ENCODE peak calls at places on chromosomes 6 and 20, in seven cellular contexts. Y is lower leg skin, X is IMR-90, U is adrenal gland, V is breast epithelium, I is GM12891, K is H54. Z is an unnamed sample.

GRCh38 chr6:130962951-130963350 is 100.1 kb downstream of the EPB41L2 start:
- DNase-seq in U (no peak), Y (no peak), K (no peak), I (no peak), X (no peak), V (no peak), Z (no peak)

GRCh38 chr20:58243653-58244410 is 15.4 kb upstream of the ANKRD60 start:
- DNase-seq in I (no peak), U (no peak), V (no peak), X (peak; percentile 60), K (no peak), Y (peak; percentile 31), Z (no peak)

GRCh38 chr6:1424306-1424927 is 35.0 kb downstream of the FOXF2 start:
- DNase-seq in U (peak; percentile 64), V (no peak), Y (no peak), X (peak; percentile 77), I (peak; percentile 39), K (peak; percentile 53), Z (peak; percentile 13)

GRCh38 chr6:100346828-100347227 is 117.9 kb downstream of the SIM1 start:
- DNase-seq in I (no peak), U (no peak), X (peak; percentile 76), V (no peak), Y (no peak), K (no peak), Z (no peak)

GRCh38 chr6:112466378-112467151 is 119.4 kb downstream of the RFPL4B start:
- DNase-seq in Y (no peak), X (peak; percentile 69), V (no peak), K (no peak), U (no peak), I (no peak), Z (no peak)

GRCh38 chr6:3211681-3212080 is 15.8 kb downstream of the TUBB2B start:
- DNase-seq in I (no peak), X (no peak), Y (peak; percentile 77), U (no peak), V (peak; percentile 88), K (peak; percentile 73), Z (no peak)

GRCh38 chr20:51529758-51530157 is 12.8 kb downstream of the NFATC2 start:
- DNase-seq in U (no peak), V (no peak), Y (no peak), I (no peak), X (peak; percentile 61), K (no peak), Z (peak; percentile 19)

GRCh38 chr20:51800769-51801219 is 1.5 kb downstream of the SALL4 start:
- DNase-seq in X (no peak), Y (no peak), U (no peak), K (no peak), V (no peak), I (no peak), Z (peak; percentile 56)

GRCh38 chr20:64110411-64111068 is 3.2 kb upstream of the NPBWR2 start:
- DNase-seq in V (peak; percentile 13), U (no peak), X (no peak), I (no peak), Y (peak; percentile 54), K (no peak), Z (no peak)

GRCh38 chr6:106913676-106914280 is 60.8 kb downstream of the CD24 start:
- DNase-seq in U (no peak), V (no peak), X (no peak), I (peak; percentile 5), Y (no peak), K (no peak), Z (no peak)

GRCh38 chr6:1162367-1163275 is 149.3 kb upstream of the FOXQ1 start:
- DNase-seq in Y (no peak), K (no peak), U (no peak), I (no peak), V (no peak), X (peak; percentile 4), Z (no peak)

GRCh38 chr6:106417572-106418147 is 57.1 kb downstream of the CRYBG1 start:
- DNase-seq in I (no peak), U (no peak), K (no peak), X (no peak), Y (no peak), V (no peak), Z (no peak)

GRCh38 chr6:163892814-163893561 is 478.5 kb downstream of the QKI start:
- DNase-seq in Y (no peak), X (no peak), U (no peak), K (no peak), I (no peak), V (no peak), Z (no peak)

GRCh38 chr6:62150048-62150663 is 135.9 kb downstream of the KHDRBS2 start:
- DNase-seq in Y (no peak), I (no peak), U (peak; percentile 63), K (no peak), X (peak; percentile 0), V (no peak), Z (peak; percentile 45)

GRCh38 chr20:62805365-62805710 is 703 bp downstream of the OGFR start:
- DNase-seq in K (no peak), Y (no peak), V (no peak), X (no peak), U (peak; percentile 50), I (no peak), Z (peak; percentile 34)

GRCh38 chr6:119979862-119980261 is 630.3 kb upstream of the MAN1A1 start:
- DNase-seq in U (no peak), V (no peak), K (no peak), Y (no peak), X (peak; percentile 2), I (no peak), Z (peak; percentile 9)

GRCh38 chr20:17608701-17609497 is 39.0 kb downstream of the DSTN start:
- DNase-seq in U (no peak), V (no peak), Y (no peak), X (no peak), I (no peak), K (no peak), Z (no peak)

GRCh38 chr6:147204060-147204785 is at the start of gene STXBP5:
- DNase-seq in V (peak; percentile 44), K (no peak), X (peak; percentile 47), U (peak; percentile 64), I (peak; percentile 9), Y (peak; percentile 93), Z (peak; percentile 63)

GRCh38 chr20:33667245-33668086 is 723 bp downstream of the ACTL10 start:
- DNase-seq in K (no peak), X (peak; percentile 54), I (peak; percentile 83), U (peak; percentile 75), Y (peak; percentile 93), V (peak; percentile 68), Z (peak; percentile 86)

GRCh38 chr6:49151461-49151860 is 311.6 kb downstream of the MMUT start:
- DNase-seq in Y (no peak), V (no peak), K (no peak), X (peak; percentile 9), I (no peak), U (no peak), Z (no peak)

GRCh38 chr6:119034827-119035458 is 43.5 kb downstream of the FAM184A start:
- DNase-seq in X (no peak), U (no peak), I (no peak), K (no peak), V (no peak), Y (no peak), Z (no peak)

GRCh38 chr20:49583343-49583668 is 15.4 kb upstream of the PTGIS start:
- DNase-seq in V (no peak), I (no peak), U (no peak), X (no peak), Y (no peak), K (no peak), Z (no peak)

GRCh38 chr20:49585585-49586245 is 17.8 kb upstream of the PTGIS start:
- DNase-seq in Y (no peak), X (no peak), K (no peak), V (no peak), I (no peak), U (no peak), Z (no peak)

GRCh38 chr20:49584418-49585382 is 16.8 kb upstream of the PTGIS start:
- DNase-seq in U (no peak), K (no peak), X (no peak), V (no peak), I (no peak), Y (no peak), Z (no peak)

GRCh38 chr20:49582413-49583334 is 14.7 kb upstream of the PTGIS start:
- DNase-seq in X (no peak), V (no peak), Y (no peak), U (no peak), K (no peak), I (no peak), Z (no peak)

DNA sequence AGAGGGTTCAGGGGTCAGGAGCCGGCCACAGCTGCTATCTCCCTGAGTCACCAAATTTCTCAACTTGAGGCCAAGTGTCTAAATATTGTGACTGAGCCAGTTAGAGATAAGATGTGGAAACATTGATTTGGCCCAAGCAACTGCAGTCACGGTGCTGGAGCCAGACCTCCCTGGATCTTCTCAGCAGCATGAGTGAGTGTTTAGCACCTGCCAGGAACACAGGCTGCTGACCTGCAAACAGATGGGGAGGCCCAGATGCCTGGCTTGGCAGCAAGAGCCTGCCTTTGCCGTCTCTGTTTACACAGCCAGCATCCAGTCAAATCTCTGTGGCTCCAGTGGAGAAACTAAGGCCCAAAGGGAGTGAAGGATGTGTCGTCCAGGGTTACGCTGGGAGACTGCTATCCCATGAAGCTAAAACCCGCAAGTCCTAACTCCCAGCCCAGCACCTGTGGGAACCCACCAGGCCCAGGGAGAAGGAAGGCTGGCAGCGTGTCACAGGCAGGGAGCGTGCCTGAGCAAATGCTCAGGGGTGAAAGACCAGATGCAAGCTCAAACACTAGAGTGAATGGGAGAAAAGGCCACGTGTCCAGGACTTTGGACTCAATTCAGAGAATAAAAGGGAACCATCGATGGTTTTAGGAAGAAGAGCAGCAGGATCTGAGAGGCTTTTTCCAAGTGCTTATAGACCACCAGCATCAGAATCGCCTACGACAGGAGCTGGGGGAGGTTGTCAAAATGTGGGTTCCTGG is 15.9 kb upstream of the PTGIS start:
- DNase-seq in U (peak; percentile 72), X (peak; percentile 95), I (no peak), V (peak; percentile 48), K (peak; percentile 35), Y (peak; percentile 89), Z (peak; percentile 36)
- TF ChIP-seq POLR2A in U (no peak), X (no peak), I (no peak), V (no peak), K (no peak), Y (no peak), Z (no peak)

GRCh38 chr6:41779793-41780622 is at the start of gene FRS3:
- DNase-seq in Y (peak; percentile 100), X (peak; percentile 92), V (peak; percentile 92), K (peak; percentile 89), U (peak; percentile 99), I (peak; percentile 98), Z (peak; percentile 98)
- TF ChIP-seq POLR2A in Y (no peak), X (no peak), V (no peak), K (peak; percentile 18), U (peak; percentile 12), I (no peak), Z (peak; percentile 13)

DNA sequence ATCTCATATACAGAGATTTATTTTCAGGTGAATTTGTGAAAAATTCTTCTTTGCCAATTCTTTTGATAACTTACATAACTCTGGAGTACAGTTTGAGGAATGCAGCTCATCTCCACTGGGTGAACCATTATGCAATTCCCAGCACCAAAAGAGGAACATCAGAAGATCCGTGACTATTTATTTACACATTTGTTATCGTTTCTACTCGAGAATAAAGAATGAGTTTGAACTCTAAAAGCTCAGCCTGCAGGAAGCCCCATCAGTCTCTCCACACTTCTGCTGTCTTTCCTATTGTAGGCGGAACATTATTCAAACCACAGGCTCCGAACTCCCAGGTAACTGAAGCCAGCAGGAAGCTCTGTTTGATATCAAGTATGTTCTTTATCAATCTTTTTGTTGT is 95.9 kb upstream of the IFNGR1 start:
- DNase-seq in Y (no peak), U (no peak), K (no peak), X (no peak), V (no peak), I (no peak), Z (no peak)
- TF ChIP-seq POLR2A in Y (no peak), U (no peak), K (no peak), X (no peak), V (no peak), I (no peak), Z (no peak)

GRCh38 chr20:25254986-25255680 is 7.2 kb downstream of the PYGB start:
- DNase-seq in V (peak; percentile 82), I (no peak), X (no peak), U (peak; percentile 81), K (peak; percentile 41), Y (peak; percentile 80), Z (no peak)
- TF ChIP-seq POLR2A in V (no peak), I (no peak), X (no peak), U (peak; percentile 50), K (no peak), Y (no peak), Z (no peak)

Z was measured in erythroblast.